ENCODE peak calls at places on chromosomes 16 and 17, in six cellular contexts. P is mesothelial cell of epicardium, L is pancreas, M is GM23248, C is NCI-H1092 treated with DMSO at 0.1 percent for 48 hours, H is ovary. S is an unnamed sample.

GRCh38 chr16:27461483-27462171 is 59.7 kb downstream of the IL21R start:
- DNase-seq in H (no peak), P (no peak), L (no peak), M (no peak), C (peak; percentile 84), S (no peak)

GRCh38 chr17:30278032-30278431 is 13.7 kb downstream of the BLMH start:
- DNase-seq in C (peak; percentile 33), H (no peak), M (peak; percentile 62), L (no peak), P (no peak), S (no peak)

GRCh38 chr17:79811888-79812205 is 15.0 kb upstream of the CBX8 start:
- DNase-seq in M (no peak), L (no peak), P (no peak), H (no peak), C (peak; percentile 76), S (no peak)

GRCh38 chr17:48530208-48530886 is 464 bp downstream of the HOXB1 start:
- DNase-seq in H (no peak), M (no peak), P (no peak), L (no peak), C (no peak), S (peak; percentile 84)

GRCh38 chr17:61574542-61575351 is 16.3 kb downstream of the NACA2 start:
- DNase-seq in L (no peak), M (peak; percentile 66), H (no peak), P (peak; percentile 30), C (peak; percentile 13), S (no peak)

GRCh38 chr17:62150471-62150870 is 85.4 kb upstream of the MED13 start:
- DNase-seq in H (no peak), M (no peak), C (no peak), P (no peak), L (no peak), S (no peak)

GRCh38 chr17:68435876-68436842 is 21.1 kb downstream of the WIPI1 start:
- DNase-seq in M (peak; percentile 92), P (peak; percentile 40), H (peak; percentile 72), L (no peak), C (peak; percentile 73), S (peak; percentile 90)

GRCh38 chr17:1627219-1627986 is 1.2 kb downstream of the SLC43A2 start:
- DNase-seq in H (no peak), C (no peak), P (no peak), L (no peak), M (no peak), S (no peak)

GRCh38 chr17:4043862-4044261 is 79.6 kb upstream of the ATP2A3 start:
- DNase-seq in L (no peak), P (no peak), C (no peak), M (no peak), H (no peak), S (no peak)

GRCh38 chr17:61002316-61002736 is 324.7 kb downstream of the BCAS3 start:
- DNase-seq in C (peak; percentile 59), M (peak; percentile 78), H (no peak), L (no peak), P (no peak), S (no peak)

GRCh38 chr16:88915639-88916327 is 49.3 kb upstream of the PABPN1L start:
- DNase-seq in C (no peak), L (no peak), H (no peak), P (no peak), M (no peak), S (no peak)

GRCh38 chr16:88705746-88706287 is 391 bp downstream of the RNF166 start:
- DNase-seq in C (no peak), H (no peak), M (peak; percentile 56), L (no peak), P (no peak), S (no peak)

GRCh38 chr17:40314557-40314953 is 5.6 kb downstream of the RARA start:
- DNase-seq in L (peak; percentile 96), P (no peak), C (peak; percentile 75), M (peak; percentile 98), H (peak; percentile 63), S (peak; percentile 96)

GRCh38 chr17:80100035-80100323 is 1.4 kb upstream of the GAA start:
- DNase-seq in H (peak; percentile 21), P (no peak), M (no peak), L (peak; percentile 36), C (no peak), S (no peak)

GRCh38 chr17:10192963-10193362 is 5.4 kb downstream of the GAS7 start:
- DNase-seq in M (peak; percentile 88), P (no peak), H (no peak), L (no peak), C (no peak), S (no peak)

GRCh38 chr16:11977206-11978041 is 890 bp downstream of the SNX29 start:
- DNase-seq in P (no peak), C (no peak), M (peak; percentile 95), H (peak; percentile 38), L (no peak), S (no peak)

S was measured in osteocyte.